ENCODE peak calls at places on chromosomes 13 and 19, in eight cellular contexts. A is left kidney; W is SHP77 treated with DMSO at 0.1 percent for 48 hours; P is endothelial cell; O is stimulated activated CD8-positive, alpha-beta memory T cell treated with anti-CD3 and anti-CD28 coated beads, Interleukin-7, amount 100 ng/mL, for 1 hour; I is T-helper 1 cell; U is progenitor cell of endocrine pancreas; X is mesendoderm. D is an unnamed sample.

GRCh38 chr19:1857648-1858326 is 5.6 kb downstream of the KLF16 start:
- DNase-seq in A (no peak), W (no peak), P (no peak), O (no peak), I (no peak), U (no peak), X (no peak), D (no peak)

GRCh38 chr19:1874554-1875185 is 10.6 kb downstream of the ABHD17A start:
- DNase-seq in A (no peak), W (no peak), P (no peak), O (no peak), I (no peak), U (no peak), X (no peak), D (no peak)

GRCh38 chr19:18895828-18896341 is at the start of gene CERS1:
- DNase-seq in A (peak), W (no peak), P (peak), O (no peak), I (no peak), U (no peak), X (peak), D (no peak)

GRCh38 chr13:80101040-80101439 is 239.9 kb downstream of the SPRY2 start:
- DNase-seq in A (no peak), W (no peak), P (no peak), O (no peak), I (no peak), U (no peak), X (peak), D (no peak)

GRCh38 chr13:48500652-48501197 is 32.2 kb downstream of the RCBTB2 start:
- DNase-seq in A (no peak), W (no peak), P (no peak), O (no peak), I (no peak), U (no peak), X (no peak), D (no peak)

GRCh38 chr19:10776900-10777650 is 58.9 kb downstream of the TMED1 start:
- DNase-seq in A (no peak), W (no peak), P (no peak), O (no peak), I (no peak), U (no peak), X (no peak), D (no peak)

GRCh38 chr19:32702010-32702409 is 10.4 kb downstream of the NUDT19 start:
- DNase-seq in A (peak), W (no peak), P (no peak), O (no peak), I (no peak), U (peak), X (peak), D (no peak)

GRCh38 chr19:35167251-35168119 is 12.9 kb downstream of the FXYD5 start:
- DNase-seq in A (no peak), W (no peak), P (no peak), O (no peak), I (no peak), U (no peak), X (no peak), D (no peak)

GRCh38 chr19:40702337-40703012 is 12.0 kb upstream of the NUMBL start:
- DNase-seq in A (peak), W (no peak), P (peak), O (no peak), I (no peak), U (peak), X (peak), D (no peak)

GRCh38 chr19:41407271-41407670 is 9.7 kb downstream of the BCKDHA start:
- DNase-seq in A (no peak), W (no peak), P (peak), O (no peak), I (no peak), U (no peak), X (peak), D (no peak)

GRCh38 chr19:37172368-37173366 is at the start of gene ZNF585A:
- DNase-seq in A (peak), W (no peak), P (peak), O (peak), I (peak), U (peak), X (peak), D (peak)

GRCh38 chr13:34757441-34757840 is 184.6 kb upstream of the NBEA start:
- DNase-seq in A (no peak), W (no peak), P (no peak), O (no peak), I (no peak), U (no peak), X (no peak), D (no peak)

GRCh38 chr13:77476456-77476855 is 59.0 kb upstream of the SCEL start:
- DNase-seq in A (no peak), W (no peak), P (no peak), O (no peak), I (no peak), U (no peak), X (no peak), D (no peak)

GRCh38 chr13:49113526-49114286 is 106.4 kb upstream of the MLNR start:
- DNase-seq in A (no peak), W (no peak), P (no peak), O (no peak), I (no peak), U (no peak), X (peak), D (no peak)

GRCh38 chr13:85170372-85170771 is 628.8 kb downstream of the SLITRK6 start:
- DNase-seq in A (no peak), W (peak), P (no peak), O (no peak), I (no peak), U (no peak), X (no peak), D (no peak)